ENCODE peak calls at places on chromosomes 3 and 15, in nine cellular contexts. L is upper lobe of right lung, I is gastrocnemius medialis, N is WTC11, A is neural progenitor cell, S is stomach, W is HL-60, F is PC-3, Q is hepatocyte. G is an unnamed sample.

GRCh38 chr3:16547555-16547954 is 34.1 kb upstream of the RFTN1 start:
- DNase-seq in L (no peak), I (no peak), N (no peak), A (no peak), S (no peak), W (no peak), F (no peak), Q (no peak), G (no peak)

GRCh38 chr3:155744626-155745324 is at the start of gene PLCH1:
- DNase-seq in L (peak; percentile 88), I (peak; percentile 22), N (peak; percentile 92), A (peak; percentile 93), S (peak; percentile 74), W (peak; percentile 18), F (peak; percentile 81), Q (peak; percentile 81), G (peak; percentile 48)

GRCh38 chr3:109640146-109640652 is 302.9 kb upstream of the DPPA4 start:
- DNase-seq in L (no peak), I (no peak), N (no peak), A (no peak), S (no peak), W (no peak), F (peak; percentile 80), Q (no peak), G (no peak)

GRCh38 chr15:39642011-39642640 is 61.2 kb downstream of the THBS1 start:
- DNase-seq in L (no peak), I (no peak), N (no peak), A (peak; percentile 58), S (no peak), W (no peak), F (peak; percentile 90), Q (peak; percentile 22), G (no peak)

GRCh38 chr3:44734646-44735168 is 5.3 kb downstream of the ZNF501 start:
- DNase-seq in L (no peak), I (no peak), N (no peak), A (no peak), S (no peak), W (no peak), F (no peak), Q (no peak), G (no peak)

GRCh38 chr3:179676081-179676480 is 23.2 kb downstream of the USP13 start:
- DNase-seq in L (no peak), I (no peak), N (no peak), A (no peak), S (no peak), W (no peak), F (no peak), Q (no peak), G (no peak)

GRCh38 chr3:172156309-172156998 is 117.1 kb downstream of the FNDC3B start:
- DNase-seq in L (peak; percentile 73), I (peak; percentile 79), N (peak; percentile 35), A (no peak), S (peak; percentile 85), W (no peak), F (no peak), Q (no peak), G (peak; percentile 50)

GRCh38 chr3:181952221-181952620 is 240.5 kb downstream of the SOX2 start:
- DNase-seq in L (no peak), I (no peak), N (no peak), A (no peak), S (no peak), W (no peak), F (no peak), Q (no peak), G (no peak)

GRCh38 chr3:114624047-114624445 is 330.2 kb downstream of the TIGIT start:
- DNase-seq in L (no peak), I (peak; percentile 78), N (no peak), A (no peak), S (no peak), W (no peak), F (no peak), Q (peak; percentile 46), G (peak; percentile 88)

GRCh38 chr3:94004301-94004910 is 24.0 kb downstream of the STX19 start:
- DNase-seq in L (no peak), I (no peak), N (no peak), A (peak; percentile 30), S (no peak), W (peak; percentile 18), F (peak; percentile 70), Q (peak; percentile 63), G (no peak)

GRCh38 chr15:97963779-97964178 is 3.3 kb downstream of the ARRDC4 start:
- DNase-seq in L (no peak), I (no peak), N (no peak), A (no peak), S (no peak), W (no peak), F (no peak), Q (no peak), G (no peak)

GRCh38 chr15:97962263-97962662 is 1.8 kb downstream of the ARRDC4 start:
- DNase-seq in L (no peak), I (no peak), N (no peak), A (no peak), S (no peak), W (no peak), F (no peak), Q (no peak), G (no peak)

GRCh38 chr15:97972366-97972765 is 11.9 kb downstream of the ARRDC4 start:
- DNase-seq in L (no peak), I (no peak), N (no peak), A (no peak), S (no peak), W (no peak), F (no peak), Q (no peak), G (no peak)

GRCh38 chr15:97968380-97968779 is 7.9 kb downstream of the ARRDC4 start:
- DNase-seq in L (no peak), I (no peak), N (no peak), A (no peak), S (no peak), W (no peak), F (no peak), Q (no peak), G (no peak)

DNA sequence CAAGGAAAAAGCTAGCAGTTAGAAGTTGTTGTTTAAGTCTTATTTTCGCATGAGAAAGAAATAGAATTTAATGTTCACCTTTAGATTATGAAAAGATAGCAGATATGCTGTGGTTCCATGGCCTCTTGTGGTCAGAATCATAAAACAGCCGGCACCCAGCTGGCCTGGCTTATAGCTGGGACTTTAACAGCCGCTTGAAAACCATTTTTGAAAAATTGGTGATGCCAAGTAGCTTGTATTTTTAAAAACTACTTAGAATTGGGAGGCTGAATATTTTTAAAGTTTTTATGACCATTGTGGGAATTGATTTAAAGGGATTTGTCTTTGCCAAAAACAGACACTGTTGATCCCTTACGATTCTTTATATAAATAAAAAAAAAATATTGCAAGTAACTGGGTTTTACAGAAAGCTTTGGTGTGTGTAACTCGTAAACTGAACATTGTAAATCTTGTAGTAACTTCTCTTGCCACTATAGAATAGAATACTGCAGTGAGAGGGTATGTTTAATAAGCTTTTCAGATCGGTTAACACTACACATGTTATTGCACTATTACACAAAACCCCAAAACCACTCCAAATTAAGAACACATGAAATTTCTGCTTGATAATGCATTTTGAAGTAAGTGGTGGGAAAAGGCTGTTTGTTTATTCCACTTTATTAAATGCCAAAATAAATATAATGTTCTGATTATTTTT is 6.6 kb downstream of the ARRDC4 start:
- DNase-seq in L (no peak), I (no peak), N (no peak), A (no peak), S (no peak), W (no peak), F (no peak), Q (no peak), G (no peak)
- TF ChIP-seq CTCF in L (no peak), I (no peak), N (no peak), A (no peak), S (no peak), W (no peak), F (no peak), Q (no peak), G (no peak)

GRCh38 chr3:62497156-62497555 is 123.8 kb upstream of the FEZF2 start:
- DNase-seq in L (no peak), I (no peak), N (no peak), A (no peak), S (no peak), W (no peak), F (no peak), Q (no peak), G (no peak)

GRCh38 chr3:62496509-62496908 is 123.2 kb upstream of the FEZF2 start:
- DNase-seq in L (no peak), I (no peak), N (no peak), A (no peak), S (no peak), W (no peak), F (no peak), Q (no peak), G (peak; percentile 10)

GRCh38 chr3:62493116-62493801 is 119.9 kb upstream of the FEZF2 start:
- DNase-seq in L (no peak), I (no peak), N (no peak), A (peak; percentile 8), S (no peak), W (no peak), F (no peak), Q (no peak), G (no peak)
- TF ChIP-seq CTCF in L (no peak), I (no peak), N (peak; percentile 23), A (peak; percentile 66), S (no peak), W (peak; percentile 5), F (peak; percentile 22), Q (no peak), G (no peak)

DNA sequence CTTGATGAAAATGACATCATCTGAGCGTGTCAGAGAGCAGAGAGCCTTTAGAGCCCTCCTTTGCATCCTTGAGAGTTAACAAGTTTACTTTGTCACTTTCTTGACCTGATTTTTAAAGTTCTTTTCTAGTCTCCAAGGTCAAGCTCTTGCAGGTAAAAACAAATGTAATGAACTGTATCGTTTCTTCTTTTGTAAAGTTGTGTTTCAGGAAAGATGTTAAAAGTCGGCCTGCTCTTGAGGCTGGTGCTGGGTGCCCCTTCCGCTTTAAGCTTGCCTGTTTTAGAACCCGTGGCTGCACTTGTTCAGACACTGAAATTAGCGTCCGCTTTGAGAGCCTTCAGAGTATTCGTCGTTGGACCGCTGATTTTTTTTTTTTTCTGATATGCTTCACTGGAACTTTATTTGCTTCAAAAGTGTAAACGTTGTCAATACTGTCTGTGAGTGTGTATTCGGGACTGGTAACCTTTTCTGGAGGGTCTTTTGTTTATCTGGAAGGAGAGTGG is 52.6 kb upstream of the ULK4 start:
- DNase-seq in L (no peak), I (no peak), N (no peak), A (peak; percentile 37), S (no peak), W (peak; percentile 26), F (peak; percentile 31), Q (no peak), G (no peak)
- TF ChIP-seq CTCF in L (no peak), I (no peak), N (no peak), A (no peak), S (no peak), W (no peak), F (no peak), Q (no peak), G (no peak)

DNA sequence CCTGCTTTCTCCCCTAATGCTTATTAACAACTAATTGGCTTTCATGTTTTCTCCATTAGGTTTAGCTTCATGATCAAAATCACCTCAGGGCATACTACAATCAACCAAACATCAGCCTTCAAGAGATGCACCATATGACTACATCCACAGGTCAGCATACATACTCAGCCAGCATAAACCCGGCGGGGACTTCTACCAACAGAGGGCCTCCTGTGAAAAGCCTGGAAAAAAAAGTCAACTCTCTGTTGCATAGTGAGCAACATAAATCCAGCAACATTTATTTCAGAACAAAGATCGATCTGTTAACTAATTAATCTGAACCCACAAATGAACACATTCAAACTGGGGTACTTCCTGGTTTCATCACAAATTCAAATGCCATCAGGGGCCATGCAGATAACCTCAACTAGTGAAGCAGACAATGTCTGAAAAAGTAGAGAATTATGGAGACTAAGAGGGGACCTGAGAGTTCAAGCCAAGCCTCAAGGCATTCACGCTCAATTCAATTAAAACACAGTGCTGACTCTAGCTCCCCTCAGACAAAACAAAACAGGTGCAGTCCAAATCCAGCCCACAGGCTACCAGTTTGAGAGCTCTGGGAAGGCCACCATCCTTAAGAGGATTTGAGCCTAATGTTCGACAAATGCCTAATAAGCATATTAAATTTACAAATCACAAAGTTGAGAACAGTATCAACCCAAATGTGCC is 124.5 kb downstream of the MAGI1 start:
- DNase-seq in L (no peak), I (no peak), N (no peak), A (peak; percentile 54), S (no peak), W (no peak), F (no peak), Q (no peak), G (no peak)
- TF ChIP-seq CTCF in L (no peak), I (no peak), N (no peak), A (peak; percentile 22), S (no peak), W (no peak), F (no peak), Q (peak; percentile 24), G (peak; percentile 15)

G was measured in heart left ventricle.